ENCODE peak calls at places on chromosomes 4 and X, in seven cellular contexts. B is astrocyte of the spinal cord, L is fibroblast of pulmonary artery, M is AG09309, K is AG10803, I is pancreas, U is IMR-90. A is an unnamed sample.

GRCh38 chrX:30880058-30880457 is 9.0 kb downstream of the TAB3 start:
- DNase-seq in B (no peak), L (no peak), M (no peak), K (no peak), I (no peak), U (no peak), A (no peak)

GRCh38 chr4:155906554-155907247 is 3.2 kb downstream of the TDO2 start:
- DNase-seq in B (peak), L (peak), M (peak), K (peak), I (peak), U (peak), A (peak)

GRCh38 chrX:77493677-77494553 is 46.7 kb downstream of the FGF16 start:
- DNase-seq in B (peak), L (peak), M (peak), K (peak), I (no peak), U (peak), A (peak)

GRCh38 chrX:50813843-50814661 is at the start of gene SHROOM4:
- DNase-seq in B (peak), L (peak), M (no peak), K (peak), I (no peak), U (peak), A (peak)

GRCh38 chr4:7003879-7004240 is 39.3 kb upstream of the TADA2B start:
- DNase-seq in B (no peak), L (no peak), M (no peak), K (no peak), I (no peak), U (no peak), A (no peak)

GRCh38 chrX:50677789-50678188 is 136.2 kb downstream of the SHROOM4 start:
- DNase-seq in B (no peak), L (no peak), M (no peak), K (no peak), I (no peak), U (no peak), A (no peak)

GRCh38 chrX:85569691-85570090 is 190.2 kb upstream of the POF1B start:
- DNase-seq in B (no peak), L (no peak), M (no peak), K (no peak), I (no peak), U (no peak), A (no peak)

GRCh38 chrX:104343408-104344129 is 88.8 kb upstream of the ESX1 start:
- DNase-seq in B (peak), L (peak), M (peak), K (peak), I (peak), U (peak), A (peak)

GRCh38 chr4:8248091-8248490 is 21.5 kb upstream of the HTRA3 start:
- DNase-seq in B (no peak), L (peak), M (no peak), K (peak), I (no peak), U (no peak), A (peak)

GRCh38 chr4:161189286-161190134 is 974.3 kb downstream of the FSTL5 start:
- DNase-seq in B (peak), L (no peak), M (no peak), K (no peak), I (no peak), U (no peak), A (no peak)

GRCh38 chrX:108036298-108036973 is 8.4 kb upstream of the VSIG1 start:
- DNase-seq in B (peak), L (peak), M (no peak), K (no peak), I (peak), U (peak), A (peak)

GRCh38 chrX:132401935-132402334 is 86.9 kb downstream of the MBNL3 start:
- DNase-seq in B (peak), L (no peak), M (no peak), K (peak), I (no peak), U (peak), A (no peak)

GRCh38 chrX:140180585-140180984 is 215.3 kb upstream of the CXorf66 start:
- DNase-seq in B (peak), L (peak), M (no peak), K (peak), I (no peak), U (peak), A (peak)

GRCh38 chr4:658681-659667 is 15.1 kb downstream of the ATP5ME start:
- DNase-seq in B (no peak), L (no peak), M (no peak), K (no peak), I (no peak), U (no peak), A (no peak)

GRCh38 chr4:121706595-121707021 is 9.8 kb upstream of the ANXA5 start:
- DNase-seq in B (peak), L (peak), M (peak), K (peak), I (no peak), U (peak), A (peak)

GRCh38 chr4:80788798-80789197 is 241.7 kb upstream of the BMP3 start:
- DNase-seq in B (peak), L (peak), M (no peak), K (no peak), I (no peak), U (peak), A (peak)

GRCh38 chr4:118816538-118817177 is 19.3 kb downstream of the SEC24D start:
- DNase-seq in B (peak), L (peak), M (no peak), K (peak), I (no peak), U (peak), A (peak)

GRCh38 chr4:94036964-94037363 is 170.7 kb upstream of the SMARCAD1 start:
- DNase-seq in B (peak), L (no peak), M (no peak), K (no peak), I (no peak), U (no peak), A (no peak)

GRCh38 chr4:174016251-174016650 is 267.2 kb downstream of the FBXO8 start:
- DNase-seq in B (no peak), L (no peak), M (no peak), K (no peak), I (no peak), U (no peak), A (no peak)

GRCh38 chr4:144658908-144659307 is 13.0 kb downstream of the HHIP start:
- DNase-seq in B (peak), L (no peak), M (peak), K (no peak), I (no peak), U (peak), A (peak)

GRCh38 chr4:39587881-39588280 is 50.8 kb downstream of the SMIM14 start:
- DNase-seq in B (peak), L (peak), M (no peak), K (peak), I (no peak), U (peak), A (peak)

GRCh38 chrX:1397441-1397840 is 5.5 kb upstream of the SLC25A6 start:
- DNase-seq in B (no peak), L (no peak), M (no peak), K (no peak), I (no peak), U (no peak), A (no peak)

GRCh38 chr4:78057135-78057599 is at the start of gene FRAS1:
- DNase-seq in B (peak), L (peak), M (no peak), K (peak), I (peak), U (no peak), A (peak)

GRCh38 chr4:45662996-45663395 is 460.9 kb downstream of the GABRG1 start:
- DNase-seq in B (peak), L (peak), M (no peak), K (peak), I (peak), U (no peak), A (peak)

GRCh38 chr4:139607302-139608060 is 51.5 kb upstream of the SETD7 start:
- DNase-seq in B (no peak), L (no peak), M (no peak), K (no peak), I (no peak), U (no peak), A (peak)

GRCh38 chr4:126799471-126799870 is 833.3 kb upstream of the INTU start:
- DNase-seq in B (peak), L (no peak), M (no peak), K (peak), I (no peak), U (peak), A (peak)

GRCh38 chr4:16626945-16627344 is 271.5 kb downstream of the LDB2 start:
- DNase-seq in B (peak), L (peak), M (peak), K (peak), I (no peak), U (peak), A (peak)

GRCh38 chrX:70171636-70172035 is 5.6 kb upstream of the DGAT2L6 start:
- DNase-seq in B (no peak), L (no peak), M (no peak), K (no peak), I (no peak), U (peak), A (peak)

GRCh38 chrX:13092455-13092941 is 48.1 kb upstream of the FAM9C start:
- DNase-seq in B (no peak), L (no peak), M (no peak), K (no peak), I (no peak), U (no peak), A (no peak)
- TF ChIP-seq CTCF in B (no peak), L (no peak), M (no peak), K (no peak), I (no peak), U (no peak), A (no peak)

DNA sequence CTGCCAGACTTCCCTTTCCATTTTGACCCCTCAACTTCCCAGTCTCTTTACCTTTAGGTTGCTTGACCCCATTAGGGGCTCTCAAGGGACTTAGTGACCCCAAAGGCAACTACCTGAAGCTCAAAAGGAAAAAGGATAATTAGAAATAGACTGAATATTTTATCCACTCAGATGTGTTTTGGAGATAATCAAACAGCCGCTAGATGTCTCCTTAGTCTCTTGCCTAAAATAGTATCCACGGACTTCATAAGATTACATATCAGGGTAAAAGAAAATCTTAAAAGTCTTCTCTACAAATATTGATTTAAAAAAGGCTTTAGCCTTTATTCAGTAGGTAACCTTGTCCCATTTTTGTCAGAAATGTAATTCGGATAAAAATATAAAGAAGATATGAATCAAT is 21.0 kb upstream of the RHOXF2 start:
- DNase-seq in B (no peak), L (no peak), M (no peak), K (no peak), I (no peak), U (no peak), A (no peak)
- TF ChIP-seq CTCF in B (no peak), L (no peak), M (no peak), K (peak), I (no peak), U (peak), A (no peak)

GRCh38 chrX:151825927-151826471 is 86.7 kb upstream of the MAGEA4 start:
- DNase-seq in B (peak), L (peak), M (peak), K (peak), I (no peak), U (peak), A (peak)
- TF ChIP-seq CTCF in B (peak), L (peak), M (peak), K (peak), I (no peak), U (no peak), A (peak)

GRCh38 chr4:106238819-106239420 is 77.1 kb downstream of the TBCK start:
- DNase-seq in B (peak), L (peak), M (peak), K (peak), I (peak), U (peak), A (peak)
- TF ChIP-seq CTCF in B (peak), L (peak), M (peak), K (peak), I (peak), U (peak), A (peak)

GRCh38 chrX:68646421-68646820 is 1.0 kb upstream of the STARD8 start:
- DNase-seq in B (no peak), L (peak), M (no peak), K (no peak), I (no peak), U (no peak), A (no peak)

GRCh38 chrX:68652327-68652930 is 5.0 kb downstream of the STARD8 start:
- DNase-seq in B (peak), L (peak), M (no peak), K (no peak), I (no peak), U (peak), A (peak)

GRCh38 chrX:68650491-68650890 is 3.0 kb downstream of the STARD8 start:
- DNase-seq in B (peak), L (peak), M (no peak), K (peak), I (no peak), U (peak), A (peak)

GRCh38 chrX:68648960-68649359 is 1.5 kb downstream of the STARD8 start:
- DNase-seq in B (no peak), L (peak), M (no peak), K (peak), I (no peak), U (peak), A (peak)

DNA sequence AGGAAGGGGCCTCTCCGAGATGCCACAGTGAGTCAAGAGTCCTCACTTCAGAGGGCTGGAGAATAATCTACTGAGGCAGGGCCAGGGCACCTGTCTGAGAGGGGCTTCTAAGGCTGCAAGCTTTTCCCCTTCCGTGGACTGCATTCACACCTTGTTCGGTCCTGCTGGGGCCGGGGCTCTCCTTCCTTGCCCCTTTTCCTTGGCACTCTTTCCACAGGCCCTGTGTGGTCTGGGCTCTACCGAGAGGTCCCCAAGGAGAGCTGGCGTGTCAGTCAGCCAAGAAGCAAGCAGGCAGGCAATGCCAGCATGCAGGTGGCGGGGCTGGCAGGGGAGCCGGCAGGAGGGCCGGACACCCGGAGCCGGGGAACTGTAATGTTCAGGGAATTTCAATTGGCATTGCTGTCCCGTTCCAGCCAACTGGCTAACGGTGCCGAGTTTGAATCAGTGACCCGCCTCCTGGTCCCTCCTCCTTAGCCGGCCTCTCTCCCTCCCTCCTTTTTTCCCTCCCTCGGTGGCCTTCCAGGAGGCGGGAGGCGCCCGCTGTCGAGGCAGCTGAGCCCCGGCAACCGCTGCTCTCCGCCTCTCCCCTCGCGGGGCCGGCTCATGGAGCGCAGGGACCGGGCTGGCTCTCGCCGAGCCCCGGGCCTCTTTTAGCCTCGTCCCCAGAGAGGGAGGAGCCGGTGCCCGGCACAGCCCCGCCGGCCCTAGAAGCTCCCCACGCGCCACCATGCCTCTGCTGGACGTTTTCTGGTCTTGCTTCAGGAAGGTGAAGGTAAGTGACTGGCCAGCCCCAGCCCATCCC is at the start of gene STARD8:
- DNase-seq in B (peak), L (peak), M (no peak), K (peak), I (peak), U (peak), A (peak)
- TF ChIP-seq CTCF in B (peak), L (peak), M (no peak), K (peak), I (no peak), U (no peak), A (no peak)

GRCh38 chrX:25523574-25523973 is 507.8 kb upstream of the ARX start:
- DNase-seq in B (peak), L (peak), M (no peak), K (peak), I (peak), U (peak), A (peak)
- TF ChIP-seq CTCF in B (peak), L (peak), M (no peak), K (no peak), I (no peak), U (peak), A (peak)

DNA sequence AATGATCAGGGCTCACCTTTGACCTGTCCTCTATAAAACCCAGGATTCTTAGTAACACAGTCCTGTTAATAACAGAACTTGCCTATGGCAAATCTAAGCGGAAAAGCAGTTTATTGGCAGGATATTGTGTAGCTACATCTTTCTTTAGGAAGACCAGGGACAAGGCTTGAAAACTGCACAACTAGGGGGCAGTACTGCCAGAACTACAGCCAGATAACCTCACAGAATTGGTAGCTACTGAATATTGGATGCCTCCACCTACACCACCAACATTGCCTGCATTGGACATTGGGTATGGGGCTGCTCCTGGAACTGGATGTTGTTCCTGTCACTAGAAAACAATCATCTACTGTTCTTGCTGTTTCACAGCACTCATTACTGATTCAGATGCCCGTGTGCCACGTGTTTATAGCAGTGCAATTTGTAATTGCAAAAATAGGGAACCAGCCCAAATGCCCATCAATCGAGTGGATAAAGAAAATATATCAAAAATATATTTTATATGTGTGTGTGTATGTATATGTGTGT is 47.4 kb downstream of the REPS2 start:
- DNase-seq in B (no peak), L (no peak), M (no peak), K (no peak), I (no peak), U (no peak), A (no peak)
- TF ChIP-seq CTCF in B (peak), L (no peak), M (peak), K (no peak), I (no peak), U (no peak), A (peak)

DNA sequence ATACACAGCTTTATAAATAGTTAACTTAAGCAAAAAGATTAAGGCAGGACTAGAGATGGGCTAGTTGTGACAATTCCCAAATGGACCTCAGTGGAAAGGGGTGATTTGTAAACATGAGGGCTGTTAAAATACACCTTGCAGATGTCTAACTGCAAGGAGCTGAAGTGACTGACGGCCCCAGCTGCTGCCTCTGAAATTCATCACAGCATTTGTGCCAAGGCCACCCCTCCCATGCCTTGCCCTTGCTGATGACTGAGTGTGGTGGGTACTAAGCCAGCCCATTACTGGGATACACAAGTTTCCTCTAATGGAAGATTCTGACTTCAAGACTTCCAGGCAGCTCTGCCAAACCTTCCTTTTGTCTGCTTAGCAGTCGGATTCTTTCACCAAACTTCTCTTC is 23.7 kb upstream of the EGFL6 start:
- DNase-seq in B (no peak), L (no peak), M (no peak), K (no peak), I (no peak), U (no peak), A (no peak)
- TF ChIP-seq CTCF in B (no peak), L (no peak), M (no peak), K (no peak), I (no peak), U (no peak), A (no peak)

A was measured in fibroblast of mammary gland.